ENCODE peak calls at places on chromosome 18, in seven cellular contexts. P is activated effector memory CD4-positive, alpha-beta T cell treated with anti-CD3 and anti-CD28 coated beads, Interleukin-2, amount 50 U/mL, for 16 hours; N is uterus; A is Caki2; T is endodermal cell; S is NCI-H1417 treated with DMSO at 0.1 percent for 48 hours; Q is endothelial cell. F is an unnamed sample.

GRCh38 chr18:66461344-66461743 is 142.5 kb downstream of the CDH19 start:
- DNase-seq in P (no peak), N (no peak), A (no peak), T (no peak), S (no peak), Q (no peak), F (no peak)

GRCh38 chr18:48547456-48548403 is 8.9 kb downstream of the CTIF start:
- DNase-seq in P (peak), N (no peak), A (no peak), T (peak), S (no peak), Q (no peak), F (peak)

GRCh38 chr18:76447268-76447890 is 47.7 kb downstream of the ZNF516 start:
- DNase-seq in P (no peak), N (peak), A (no peak), T (no peak), S (no peak), Q (no peak), F (no peak)

GRCh38 chr18:34773961-34774754 is 64.1 kb downstream of the DTNA start:
- DNase-seq in P (no peak), N (peak), A (peak), T (no peak), S (no peak), Q (no peak), F (peak)

GRCh38 chr18:53944721-53945120 is 279.7 kb downstream of the MBD2 start:
- DNase-seq in P (no peak), N (no peak), A (no peak), T (no peak), S (no peak), Q (peak), F (peak)

GRCh38 chr18:46071615-46071893 is 506 bp downstream of the PSTPIP2 start:
- DNase-seq in P (no peak), N (no peak), A (no peak), T (peak), S (no peak), Q (no peak), F (no peak)

GRCh38 chr18:22018366-22018765 is 151.0 kb upstream of the GATA6 start:
- DNase-seq in P (no peak), N (no peak), A (no peak), T (no peak), S (no peak), Q (no peak), F (no peak)

GRCh38 chr18:49360582-49360981 is 99.9 kb downstream of the DYM start:
- DNase-seq in P (no peak), N (no peak), A (no peak), T (no peak), S (no peak), Q (no peak), F (no peak)

GRCh38 chr18:46338761-46339160 is 234.6 kb downstream of the HAUS1 start:
- DNase-seq in P (no peak), N (no peak), A (no peak), T (no peak), S (no peak), Q (no peak), F (no peak)

GRCh38 chr18:48308027-48308635 is 101.1 kb downstream of the ZBTB7C start:
- DNase-seq in P (peak), N (no peak), A (no peak), T (no peak), S (no peak), Q (no peak), F (no peak)

GRCh38 chr18:75538727-75539126 is 111.2 kb upstream of the SMIM21 start:
- DNase-seq in P (no peak), N (no peak), A (no peak), T (no peak), S (no peak), Q (no peak), F (no peak)

GRCh38 chr18:46054956-46055831 is 16.9 kb downstream of the PSTPIP2 start:
- DNase-seq in P (no peak), N (no peak), A (no peak), T (no peak), S (no peak), Q (no peak), F (no peak)

GRCh38 chr18:49305688-49306336 is 154.6 kb downstream of the DYM start:
- DNase-seq in P (no peak), N (no peak), A (no peak), T (no peak), S (no peak), Q (no peak), F (no peak)

GRCh38 chr18:45335644-45336043 is 279.6 kb upstream of the SLC14A2 start:
- DNase-seq in P (no peak), N (no peak), A (no peak), T (peak), S (no peak), Q (no peak), F (no peak)

GRCh38 chr18:22467760-22468553 is 50.2 kb upstream of the CTAGE1 start:
- DNase-seq in P (no peak), N (peak), A (peak), T (no peak), S (no peak), Q (no peak), F (no peak)

GRCh38 chr18:12041561-12041960 is 52.1 kb upstream of the ANKRD62 start:
- DNase-seq in P (no peak), N (no peak), A (peak), T (no peak), S (no peak), Q (no peak), F (peak)

GRCh38 chr18:40366521-40366920 is 1588.5 kb upstream of the PIK3C3 start:
- DNase-seq in P (no peak), N (no peak), A (no peak), T (no peak), S (no peak), Q (no peak), F (no peak)

GRCh38 chr18:4068552-4069158 is 386.5 kb downstream of the DLGAP1 start:
- DNase-seq in P (no peak), N (no peak), A (peak), T (peak), S (peak), Q (peak), F (peak)

GRCh38 chr18:41096504-41096903 is 858.5 kb upstream of the PIK3C3 start:
- DNase-seq in P (no peak), N (no peak), A (no peak), T (no peak), S (peak), Q (peak), F (no peak)

GRCh38 chr18:74596959-74597661 is 560 bp upstream of the ZNF407 start:
- DNase-seq in P (peak), N (peak), A (peak), T (peak), S (peak), Q (peak), F (peak)

GRCh38 chr18:35463050-35463449 is 34.7 kb downstream of the INO80C start:
- DNase-seq in P (no peak), N (no peak), A (no peak), T (no peak), S (no peak), Q (no peak), F (no peak)

GRCh38 chr18:60873708-60874107 is 459.5 kb upstream of the CDH20 start:
- DNase-seq in P (no peak), N (no peak), A (no peak), T (no peak), S (no peak), Q (no peak), F (no peak)

GRCh38 chr18:7575465-7576026 is 8.4 kb downstream of the PTPRM start:
- DNase-seq in P (no peak), N (no peak), A (no peak), T (no peak), S (no peak), Q (no peak), F (no peak)

GRCh38 chr18:48671561-48671945 is 132.7 kb downstream of the CTIF start:
- DNase-seq in P (no peak), N (no peak), A (no peak), T (no peak), S (no peak), Q (no peak), F (no peak)

GRCh38 chr18:32310119-32310518 is 120.3 kb downstream of the MEP1B start:
- DNase-seq in P (no peak), N (no peak), A (no peak), T (no peak), S (no peak), Q (no peak), F (no peak)

GRCh38 chr18:79508565-79509535 is 113.1 kb downstream of the NFATC1 start:
- DNase-seq in P (peak), N (peak), A (no peak), T (no peak), S (no peak), Q (no peak), F (no peak)

GRCh38 chr18:22475426-22476100 is 57.8 kb upstream of the CTAGE1 start:
- DNase-seq in P (no peak), N (no peak), A (no peak), T (peak), S (no peak), Q (no peak), F (no peak)

GRCh38 chr18:48133675-48134251 is 203.3 kb upstream of the SMAD2 start:
- DNase-seq in P (peak), N (no peak), A (peak), T (no peak), S (peak), Q (no peak), F (no peak)

GRCh38 chr18:37435996-37436395 is 129.6 kb downstream of the CELF4 start:
- DNase-seq in P (no peak), N (no peak), A (no peak), T (no peak), S (no peak), Q (no peak), F (peak)

GRCh38 chr18:9337875-9338274 is 3.3 kb downstream of the TWSG1 start:
- DNase-seq in P (no peak), N (no peak), A (no peak), T (no peak), S (no peak), Q (no peak), F (no peak)

GRCh38 chr18:50629148-50629631 is 69.3 kb downstream of the MAPK4 start:
- DNase-seq in P (no peak), N (no peak), A (no peak), T (no peak), S (peak), Q (no peak), F (no peak)

GRCh38 chr18:44819944-44820510 is 139.3 kb downstream of the SETBP1 start:
- DNase-seq in P (no peak), N (peak), A (no peak), T (peak), S (no peak), Q (no peak), F (no peak)

GRCh38 chr18:22439447-22439846 is 21.7 kb upstream of the CTAGE1 start:
- DNase-seq in P (no peak), N (no peak), A (no peak), T (no peak), S (no peak), Q (no peak), F (no peak)

GRCh38 chr18:25727281-25727680 is 363.1 kb downstream of the SS18 start:
- DNase-seq in P (no peak), N (no peak), A (no peak), T (no peak), S (no peak), Q (no peak), F (no peak)

GRCh38 chr18:79400591-79401381 is 5.1 kb downstream of the NFATC1 start:
- DNase-seq in P (peak), N (no peak), A (no peak), T (no peak), S (no peak), Q (no peak), F (no peak)

GRCh38 chr18:22564036-22564435 is 146.3 kb upstream of the CTAGE1 start:
- DNase-seq in P (no peak), N (no peak), A (no peak), T (no peak), S (no peak), Q (no peak), F (peak)

GRCh38 chr18:48548921-48549320 is 10.1 kb downstream of the CTIF start:
- DNase-seq in P (no peak), N (no peak), A (no peak), T (no peak), S (no peak), Q (no peak), F (no peak)

GRCh38 chr18:31581498-31582197 is 10.0 kb upstream of the TTR start:
- DNase-seq in P (no peak), N (no peak), A (no peak), T (no peak), S (no peak), Q (no peak), F (no peak)

GRCh38 chr18:21741511-21742322 is 1.1 kb downstream of the MIB1 start:
- DNase-seq in P (peak), N (peak), A (peak), T (peak), S (no peak), Q (peak), F (peak)

GRCh38 chr18:48139427-48140347 is 209.2 kb upstream of the SMAD2 start:
- DNase-seq in P (no peak), N (no peak), A (peak), T (no peak), S (peak), Q (no peak), F (no peak)

F was measured in ACHN.